ENCODE peak calls at places on chromosomes 6 and 20, in eight cellular contexts. G is GM20000, A is AG09319, W is adrenal gland, N is WTC11, D is hepatocyte, C is transverse colon, K is foreskin fibroblast. U is an unnamed sample.

GRCh38 chr6:109024368-109024767 is 70.3 kb downstream of the SESN1 start:
- DNase-seq in N (no peak), K (no peak), A (no peak), W (no peak), G (no peak), D (no peak), C (no peak), U (peak)

GRCh38 chr20:45229264-45230056 is 8.3 kb downstream of the SEMG2 start:
- DNase-seq in N (peak), A (no peak), D (peak), G (peak), W (no peak), K (no peak), C (peak), U (peak)

GRCh38 chr20:51542033-51542893 is at the start of gene NFATC2:
- DNase-seq in D (peak), G (peak), N (peak), K (no peak), A (no peak), C (peak), W (no peak), U (no peak)

GRCh38 chr6:119037941-119038623 is 40.4 kb downstream of the FAM184A start:
- DNase-seq in N (no peak), A (no peak), D (no peak), W (no peak), C (no peak), K (no peak), G (no peak), U (no peak)

GRCh38 chr6:149701699-149702098 is 16.2 kb downstream of the LATS1 start:
- DNase-seq in D (no peak), C (no peak), K (peak), G (no peak), W (no peak), A (no peak), N (no peak), U (no peak)

GRCh38 chr6:108651781-108652227 is 91.1 kb downstream of the FOXO3 start:
- DNase-seq in D (no peak), K (peak), W (peak), C (no peak), N (no peak), G (no peak), A (peak), U (peak)

GRCh38 chr6:169185011-169185521 is 68.6 kb downstream of the THBS2 start:
- DNase-seq in W (peak), K (no peak), C (no peak), D (no peak), N (no peak), G (no peak), A (no peak), U (no peak)

GRCh38 chr6:125665415-125665814 is 84.0 kb upstream of the HEY2 start:
- DNase-seq in A (no peak), G (no peak), K (no peak), W (no peak), D (no peak), N (no peak), C (no peak), U (no peak)

GRCh38 chr6:157867155-157867559 is 44.1 kb downstream of the SNX9 start:
- DNase-seq in W (no peak), A (no peak), K (peak), C (no peak), G (no peak), N (no peak), D (no peak), U (peak)

GRCh38 chr6:16559091-16559490 is 202.2 kb downstream of the ATXN1 start:
- DNase-seq in D (no peak), C (no peak), K (no peak), W (no peak), N (no peak), G (no peak), A (no peak), U (no peak)

GRCh38 chr6:148972481-148972880 is 225.7 kb downstream of the UST start:
- DNase-seq in D (peak), C (peak), A (no peak), G (peak), N (peak), W (peak), K (no peak), U (no peak)

GRCh38 chr6:17469006-17469972 is 75.9 kb downstream of the CAP2 start:
- DNase-seq in N (no peak), A (no peak), W (no peak), G (no peak), K (no peak), C (no peak), D (no peak), U (no peak)

GRCh38 chr6:34341481-34341971 is 50.9 kb downstream of the NUDT3 start:
- DNase-seq in A (no peak), W (no peak), N (no peak), G (no peak), C (no peak), D (no peak), K (peak), U (peak)

GRCh38 chr6:137767931-137768690 is 98.9 kb upstream of the TNFAIP3 start:
- DNase-seq in G (peak), A (no peak), K (peak), W (no peak), C (no peak), N (no peak), D (no peak), U (peak)

GRCh38 chr20:19233025-19233794 is 20.8 kb downstream of the SLC24A3 start:
- DNase-seq in N (no peak), K (no peak), W (no peak), C (no peak), G (no peak), D (no peak), A (no peak), U (no peak)

GRCh38 chr6:162856885-162857284 is 129.1 kb downstream of the PACRG start:
- DNase-seq in G (no peak), D (peak), W (peak), K (peak), C (peak), N (no peak), A (peak), U (peak)

GRCh38 chr6:147459772-147460171 is 48.7 kb upstream of the SAMD5 start:
- DNase-seq in K (no peak), W (no peak), A (no peak), C (no peak), G (no peak), N (no peak), D (no peak), U (no peak)

GRCh38 chr20:64196831-64197418 is 32.7 kb downstream of the MYT1 start:
- DNase-seq in W (no peak), C (no peak), A (no peak), N (no peak), D (no peak), K (no peak), G (no peak), U (no peak)

GRCh38 chr20:53692465-53693067 is 98.9 kb upstream of the ZNF217 start:
- DNase-seq in W (no peak), A (no peak), N (no peak), D (no peak), G (peak), C (peak), K (peak), U (peak)

GRCh38 chr20:34495928-34496327 is 20.3 kb upstream of the DYNLRB1 start:
- DNase-seq in C (no peak), W (no peak), K (no peak), A (no peak), G (no peak), D (no peak), N (no peak), U (no peak)

GRCh38 chr20:25341716-25342680 is 48.6 kb downstream of the ABHD12 start:
- DNase-seq in D (no peak), K (no peak), C (no peak), A (no peak), W (no peak), N (no peak), G (no peak), U (peak)

GRCh38 chr6:166448432-166448831 is 65.7 kb upstream of the MPC1 start:
- DNase-seq in C (no peak), D (no peak), K (no peak), G (no peak), A (no peak), W (no peak), N (no peak), U (no peak)

GRCh38 chr6:24719125-24719931 is at the start of gene C6orf62:
- DNase-seq in C (peak), A (no peak), W (no peak), G (peak), D (peak), K (no peak), N (no peak), U (no peak)

GRCh38 chr6:50185006-50185405 is 135.3 kb upstream of the DEFB112 start:
- DNase-seq in C (no peak), D (peak), K (no peak), G (no peak), W (no peak), N (peak), A (no peak), U (no peak)

GRCh38 chr6:147222160-147222838 is 18.1 kb downstream of the STXBP5 start:
- DNase-seq in N (no peak), K (peak), D (peak), W (no peak), A (no peak), C (no peak), G (no peak), U (peak)

GRCh38 chr6:40674170-40674569 is 87.0 kb upstream of the LRFN2 start:
- DNase-seq in W (no peak), N (no peak), A (no peak), C (no peak), G (no peak), K (no peak), D (no peak), U (no peak)

GRCh38 chr6:40671338-40672050 is 84.3 kb upstream of the LRFN2 start:
- DNase-seq in A (no peak), D (peak), W (no peak), G (no peak), K (no peak), C (peak), N (no peak), U (no peak)

GRCh38 chr6:40668203-40668602 is 81.0 kb upstream of the LRFN2 start:
- DNase-seq in N (no peak), A (no peak), D (no peak), C (no peak), G (no peak), W (peak), K (no peak), U (no peak)

GRCh38 chr6:40672118-40672517 is 85.0 kb upstream of the LRFN2 start:
- DNase-seq in A (no peak), W (no peak), D (no peak), C (no peak), G (no peak), K (no peak), N (no peak), U (no peak)
- TF ChIP-seq CTCF in A (no peak), W (no peak), D (peak), C (no peak), G (no peak), K (no peak), N (no peak), U (no peak)

GRCh38 chr6:43951063-43951755 is 176.0 kb downstream of the MRPL14 start:
- DNase-seq in K (peak), N (peak), D (peak), C (peak), W (peak), A (no peak), G (peak), U (peak)
- TF ChIP-seq CTCF in K (peak), N (no peak), D (peak), C (peak), W (peak), A (peak), G (no peak), U (peak)

DNA sequence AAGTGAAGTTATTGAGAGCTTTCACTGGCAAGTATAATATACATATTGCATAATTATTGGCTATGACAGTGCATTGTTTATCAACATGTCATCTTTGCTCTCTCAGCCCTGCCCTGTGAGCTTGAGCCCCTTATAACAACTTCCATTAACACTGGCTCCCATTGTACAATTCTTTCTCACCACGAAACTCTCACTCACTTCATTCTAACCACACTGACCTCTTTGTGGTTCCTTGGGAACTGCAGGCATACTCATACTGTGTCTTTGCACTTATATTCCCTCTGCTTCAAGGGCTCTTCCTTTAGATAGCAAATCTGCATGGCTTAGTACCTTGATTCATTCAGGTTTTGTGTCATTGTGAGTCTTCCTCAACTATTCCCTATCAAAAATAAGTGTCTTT is 411.8 kb downstream of the CDKAL1 start:
- DNase-seq in W (no peak), K (peak), N (no peak), D (no peak), A (no peak), C (no peak), G (peak), U (peak)
- TF ChIP-seq CTCF in W (no peak), K (peak), N (no peak), D (no peak), A (peak), C (no peak), G (no peak), U (peak)

GRCh38 chr20:57773059-57773815 is 63.4 kb upstream of the PMEPA1 start:
- DNase-seq in C (no peak), K (no peak), W (no peak), A (no peak), G (no peak), N (no peak), D (no peak), U (no peak)
- TF ChIP-seq CTCF in C (no peak), K (no peak), W (no peak), A (no peak), G (no peak), N (no peak), D (no peak), U (no peak)

U was measured in cardiac fibroblast.